ENCODE peak calls at places on chromosomes 7 and 10, in six cellular contexts. One of them, this sample, is unnamed.

GRCh38 chr10:123392182-123392930 is 238.2 kb downstream of the BUB3 start:
- DNase-seq in H9: no peak
- DNase-seq in neuronal stem cell: no peak
- DNase-seq in H1: no peak
- DNase-seq in IMR-90: no peak
- DNase-seq in mesendoderm: no peak
- DNase-seq in this sample: no peak

GRCh38 chr7:33155811-33156210 is 26.4 kb downstream of the BBS9 start:
- DNase-seq in IMR-90: peak; percentile 84
- DNase-seq in mesendoderm: no peak
- DNase-seq in H1: no peak
- DNase-seq in neuronal stem cell: no peak
- DNase-seq in H9: no peak
- DNase-seq in this sample: no peak

GRCh38 chr10:131461093-131461492 is 149.6 kb upstream of the TCERG1L start:
- DNase-seq in H9: no peak
- DNase-seq in IMR-90: no peak
- DNase-seq in H1: no peak
- DNase-seq in neuronal stem cell: no peak
- DNase-seq in mesendoderm: no peak
- DNase-seq in this sample: no peak

GRCh38 chr7:47806701-47807103 is 141.6 kb downstream of the PKD1L1 start:
- DNase-seq in IMR-90: no peak
- DNase-seq in H9: no peak
- DNase-seq in H1: no peak
- DNase-seq in neuronal stem cell: no peak
- DNase-seq in mesendoderm: no peak
- DNase-seq in this sample: no peak

GRCh38 chr10:96618648-96619047 is 31.8 kb upstream of the TM9SF3 start:
- DNase-seq in IMR-90: no peak
- DNase-seq in H9: no peak
- DNase-seq in H1: no peak
- DNase-seq in mesendoderm: no peak
- DNase-seq in neuronal stem cell: no peak
- DNase-seq in this sample: no peak

GRCh38 chr7:81256991-81257390 is 338.1 kb upstream of the SEMA3C start:
- DNase-seq in neuronal stem cell: no peak
- DNase-seq in H9: no peak
- DNase-seq in mesendoderm: peak; percentile 57
- DNase-seq in H1: no peak
- DNase-seq in IMR-90: peak; percentile 23
- DNase-seq in this sample: peak; percentile 54

GRCh38 chr7:122013070-122013469 is 131.0 kb downstream of the AASS start:
- DNase-seq in mesendoderm: no peak
- DNase-seq in IMR-90: no peak
- DNase-seq in neuronal stem cell: no peak
- DNase-seq in H9: no peak
- DNase-seq in H1: no peak
- DNase-seq in this sample: no peak

GRCh38 chr10:34286136-34286739 is 528.9 kb downstream of the PARD3 start:
- DNase-seq in neuronal stem cell: no peak
- DNase-seq in IMR-90: peak; percentile 41
- DNase-seq in H9: peak; percentile 45
- DNase-seq in H1: no peak
- DNase-seq in mesendoderm: peak; percentile 59
- DNase-seq in this sample: peak; percentile 30

GRCh38 chr7:44238116-44238695 is 37.4 kb downstream of the YKT6 start:
- DNase-seq in mesendoderm: no peak
- DNase-seq in H1: no peak
- DNase-seq in neuronal stem cell: no peak
- DNase-seq in IMR-90: no peak
- DNase-seq in H9: no peak
- DNase-seq in this sample: no peak

DNA sequence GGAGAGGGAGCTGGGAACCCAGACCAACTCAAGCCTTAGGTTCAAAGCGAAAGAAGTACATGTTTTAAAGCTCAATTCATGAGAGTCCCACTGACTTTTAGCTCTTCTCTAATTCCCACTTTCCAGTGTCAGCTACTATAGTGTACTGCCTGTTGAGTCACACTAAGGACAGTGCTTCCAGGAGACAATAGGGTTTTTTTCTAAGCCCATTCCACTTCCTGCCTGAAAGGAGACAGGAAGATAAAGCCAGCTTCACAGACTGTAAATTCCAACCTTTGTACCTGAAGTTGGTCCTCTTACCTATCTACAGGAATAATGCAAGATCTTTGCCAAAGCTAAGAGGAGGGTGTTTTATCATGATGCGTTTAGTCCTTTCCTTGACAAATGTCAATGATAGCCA is 4.4 kb downstream of the MSRB2 start:
- DNase-seq in neuronal stem cell: no peak
- DNase-seq in IMR-90: peak; percentile 7
- DNase-seq in mesendoderm: peak; percentile 70
- DNase-seq in H9: no peak
- DNase-seq in H1: no peak
- DNase-seq in this sample: no peak
- H3K23ac ChIP-seq in neuronal stem cell: no peak overlapping the region
- H3K23ac ChIP-seq in IMR-90: no peak overlapping the region
- H3K23ac ChIP-seq in mesendoderm: no peak overlapping the region
- H3K23ac ChIP-seq in H9: no peak overlapping the region
- H3K23ac ChIP-seq in H1: no peak overlapping the region
- H3K23ac ChIP-seq in this sample: no peak overlapping the region

GRCh38 chr7:101153969-101154692 is at the start of gene AP1S1:
- DNase-seq in neuronal stem cell: peak; percentile 100
- DNase-seq in IMR-90: peak; percentile 92
- DNase-seq in mesendoderm: peak; percentile 100
- DNase-seq in H9: peak; percentile 99
- DNase-seq in H1: peak; percentile 98
- DNase-seq in this sample: peak; percentile 95

GRCh38 chr7:101156277-101156676 is 2.0 kb downstream of the AP1S1 start:
- DNase-seq in H1: no peak
- DNase-seq in IMR-90: no peak
- DNase-seq in neuronal stem cell: no peak
- DNase-seq in mesendoderm: peak; percentile 61
- DNase-seq in H9: no peak
- DNase-seq in this sample: no peak

GRCh38 chr7:101155303-101155702 is 1.0 kb downstream of the AP1S1 start:
- DNase-seq in neuronal stem cell: no peak
- DNase-seq in IMR-90: no peak
- DNase-seq in H9: no peak
- DNase-seq in H1: no peak
- DNase-seq in mesendoderm: no peak
- DNase-seq in this sample: no peak

GRCh38 chr7:101156866-101157589 is 2.8 kb downstream of the AP1S1 start:
- DNase-seq in H9: peak; percentile 62
- DNase-seq in IMR-90: no peak
- DNase-seq in neuronal stem cell: no peak
- DNase-seq in mesendoderm: peak; percentile 57
- DNase-seq in H1: no peak
- DNase-seq in this sample: peak; percentile 93

DNA sequence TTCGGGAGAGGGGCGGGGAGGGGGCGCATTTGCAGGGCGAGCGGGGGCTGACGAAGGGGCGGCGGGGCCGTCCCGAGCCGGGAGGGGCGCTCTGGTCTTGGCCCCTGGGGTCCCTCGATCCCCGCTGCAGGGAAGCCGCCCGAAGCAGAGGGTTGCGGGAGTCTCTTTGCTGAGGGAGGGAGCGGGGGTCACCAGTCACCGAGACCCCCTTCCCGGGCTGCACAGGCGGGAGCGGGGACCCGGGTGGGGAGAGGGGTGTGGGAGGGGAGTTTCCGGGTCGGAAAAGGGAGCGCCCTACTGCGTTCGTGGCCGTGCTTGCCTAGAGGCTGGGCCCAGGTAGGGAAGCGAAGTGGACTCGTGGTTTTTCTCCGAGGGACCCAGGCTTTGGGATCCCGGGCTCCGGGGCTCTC is 422 bp downstream of the AP1S1 start:
- DNase-seq in H9: no peak
- DNase-seq in mesendoderm: no peak
- DNase-seq in H1: peak; percentile 79
- DNase-seq in neuronal stem cell: no peak
- DNase-seq in IMR-90: no peak
- DNase-seq in this sample: no peak
- H3K9ac ChIP-seq in H9: no peak overlapping the region
- H3K9ac ChIP-seq in mesendoderm: peak overlapping the region; percentile 88
- H3K9ac ChIP-seq in H1: peak overlapping the region; percentile 45
- H3K9ac ChIP-seq in neuronal stem cell: peak overlapping the region; percentile 94
- H3K9ac ChIP-seq in IMR-90: peak overlapping the region; percentile 93
- H3K9ac ChIP-seq in this sample: peak overlapping the region; percentile 93

GRCh38 chr10:79939969-79940368 is 8.9 kb downstream of the SFTPD start:
- DNase-seq in H1: peak; percentile 27
- DNase-seq in IMR-90: no peak
- DNase-seq in mesendoderm: no peak
- DNase-seq in neuronal stem cell: no peak
- DNase-seq in H9: no peak
- DNase-seq in this sample: no peak
- H3K23ac ChIP-seq in H1: no peak overlapping the region
- H3K23ac ChIP-seq in IMR-90: no peak overlapping the region
- H3K23ac ChIP-seq in mesendoderm: no peak overlapping the region
- H3K23ac ChIP-seq in neuronal stem cell: peak overlapping the region; percentile 60
- H3K23ac ChIP-seq in H9: no peak overlapping the region
- H3K23ac ChIP-seq in this sample: no peak overlapping the region

GRCh38 chr10:11146402-11147171 is 128.9 kb downstream of the CELF2 start:
- DNase-seq in IMR-90: peak; percentile 9
- DNase-seq in neuronal stem cell: no peak
- DNase-seq in H1: no peak
- DNase-seq in mesendoderm: peak; percentile 55
- DNase-seq in H9: no peak
- DNase-seq in this sample: no peak

GRCh38 chr10:11142809-11143208 is 125.1 kb downstream of the CELF2 start:
- DNase-seq in H1: no peak
- DNase-seq in H9: no peak
- DNase-seq in mesendoderm: no peak
- DNase-seq in IMR-90: no peak
- DNase-seq in neuronal stem cell: no peak
- DNase-seq in this sample: no peak

GRCh38 chr10:11145498-11145855 is 127.8 kb downstream of the CELF2 start:
- DNase-seq in neuronal stem cell: no peak
- DNase-seq in H9: no peak
- DNase-seq in IMR-90: no peak
- DNase-seq in H1: no peak
- DNase-seq in mesendoderm: no peak
- DNase-seq in this sample: no peak

GRCh38 chr10:11143240-11143639 is 125.6 kb downstream of the CELF2 start:
- DNase-seq in mesendoderm: no peak
- DNase-seq in H1: no peak
- DNase-seq in H9: no peak
- DNase-seq in neuronal stem cell: no peak
- DNase-seq in IMR-90: no peak
- DNase-seq in this sample: no peak

GRCh38 chr10:11144626-11145497 is 127.2 kb downstream of the CELF2 start:
- DNase-seq in IMR-90: no peak
- DNase-seq in H1: no peak
- DNase-seq in neuronal stem cell: no peak
- DNase-seq in H9: no peak
- DNase-seq in mesendoderm: no peak
- DNase-seq in this sample: no peak
- H3K9ac ChIP-seq in IMR-90: no peak overlapping the region
- H3K9ac ChIP-seq in H1: no peak overlapping the region
- H3K9ac ChIP-seq in neuronal stem cell: no peak overlapping the region
- H3K9ac ChIP-seq in H9: no peak overlapping the region
- H3K9ac ChIP-seq in mesendoderm: no peak overlapping the region
- H3K9ac ChIP-seq in this sample: no peak overlapping the region

GRCh38 chr10:58266826-58267712 is 625 bp downstream of the IPMK start:
- DNase-seq in IMR-90: peak; percentile 59
- DNase-seq in H9: peak; percentile 52
- DNase-seq in mesendoderm: peak; percentile 60
- DNase-seq in H1: peak; percentile 66
- DNase-seq in neuronal stem cell: peak; percentile 30
- DNase-seq in this sample: peak; percentile 96
- H3K23ac ChIP-seq in IMR-90: peak overlapping the region; percentile 64
- H3K23ac ChIP-seq in H9: no peak overlapping the region
- H3K23ac ChIP-seq in mesendoderm: peak overlapping the region; percentile 97
- H3K23ac ChIP-seq in H1: no peak overlapping the region
- H3K23ac ChIP-seq in neuronal stem cell: peak overlapping the region; percentile 38
- H3K23ac ChIP-seq in this sample: no peak overlapping the region

GRCh38 chr10:72689660-72690059 is 2.3 kb upstream of the MCU start:
- DNase-seq in H1: no peak
- DNase-seq in neuronal stem cell: no peak
- DNase-seq in H9: no peak
- DNase-seq in mesendoderm: no peak
- DNase-seq in IMR-90: no peak
- DNase-seq in this sample: no peak

GRCh38 chr10:72692897-72693598 is 1.1 kb downstream of the MCU start:
- DNase-seq in neuronal stem cell: no peak
- DNase-seq in mesendoderm: peak; percentile 34
- DNase-seq in IMR-90: peak; percentile 18
- DNase-seq in H9: no peak
- DNase-seq in H1: peak; percentile 20
- DNase-seq in this sample: no peak

GRCh38 chr10:72690071-72690755 is 1.7 kb upstream of the MCU start:
- DNase-seq in mesendoderm: no peak
- DNase-seq in neuronal stem cell: no peak
- DNase-seq in H9: no peak
- DNase-seq in IMR-90: no peak
- DNase-seq in H1: no peak
- DNase-seq in this sample: no peak

GRCh38 chr10:72692057-72692891 is at the start of gene MCU:
- DNase-seq in H9: peak; percentile 41
- DNase-seq in neuronal stem cell: peak; percentile 89
- DNase-seq in H1: peak; percentile 90
- DNase-seq in IMR-90: peak; percentile 37
- DNase-seq in mesendoderm: peak; percentile 68
- DNase-seq in this sample: peak; percentile 93

GRCh38 chr10:72691470-72692056 is 380 bp upstream of the MCU start:
- DNase-seq in H1: no peak
- DNase-seq in H9: peak; percentile 97
- DNase-seq in neuronal stem cell: peak; percentile 5
- DNase-seq in IMR-90: peak; percentile 93
- DNase-seq in mesendoderm: peak; percentile 98
- DNase-seq in this sample: no peak
- H3K9ac ChIP-seq in H1: peak overlapping the region; percentile 68
- H3K9ac ChIP-seq in H9: no peak overlapping the region
- H3K9ac ChIP-seq in neuronal stem cell: no peak overlapping the region
- H3K9ac ChIP-seq in IMR-90: no peak overlapping the region
- H3K9ac ChIP-seq in mesendoderm: no peak overlapping the region
- H3K9ac ChIP-seq in this sample: no peak overlapping the region

This sample was measured in trophoblast cell.